ENCODE peak calls at places on chromosome 11, in six cellular contexts. G is A549, E is H1, T is sigmoid colon, J is stomach, F is ovary. L is an unnamed sample.
A peak's percentile ranks its signal among the peaks of the same experiment; 100 is the strongest.

GRCh38 chr11:3109434-3109833 is 52.2 kb upstream of the CARS1 start:
- DNase-seq in G (no peak), E (no peak), T (no peak), J (no peak), F (no peak), L (no peak)

GRCh38 chr11:101870510-101870909 is 44.3 kb upstream of the CEP126 start:
- DNase-seq in G (peak; percentile 74), E (no peak), T (no peak), J (no peak), F (no peak), L (no peak)

GRCh38 chr11:63017306-63017974 is 1.8 kb upstream of the SLC22A8 start:
- DNase-seq in G (no peak), E (no peak), T (peak; percentile 18), J (peak; percentile 40), F (no peak), L (no peak)

GRCh38 chr11:36818410-36818809 is 220.4 kb upstream of the RAG2 start:
- DNase-seq in G (peak; percentile 37), E (no peak), T (no peak), J (no peak), F (no peak), L (no peak)

GRCh38 chr11:86106916-86107315 is 38.0 kb upstream of the PICALM start:
- DNase-seq in G (no peak), E (no peak), T (no peak), J (no peak), F (no peak), L (no peak)

GRCh38 chr11:8344346-8344745 is 80.7 kb upstream of the LMO1 start:
- DNase-seq in G (no peak), E (no peak), T (no peak), J (no peak), F (no peak), L (no peak)

GRCh38 chr11:107916671-107917241 is 11.5 kb upstream of the RAB39A start:
- DNase-seq in G (no peak), E (no peak), T (no peak), J (peak; percentile 32), F (no peak), L (no peak)

GRCh38 chr11:65132988-65133700 is 1.2 kb downstream of the SYVN1 start:
- DNase-seq in G (peak; percentile 42), E (no peak), T (peak; percentile 69), J (peak; percentile 89), F (peak; percentile 47), L (peak; percentile 82)

GRCh38 chr11:130476922-130477491 is 28.6 kb downstream of the ADAMTS15 start:
- DNase-seq in G (no peak), E (no peak), T (no peak), J (no peak), F (no peak), L (peak; percentile 65)

GRCh38 chr11:64124147-64124546 is 41.8 kb downstream of the MACROD1 start:
- DNase-seq in G (peak; percentile 36), E (no peak), T (no peak), J (no peak), F (no peak), L (peak; percentile 22)

GRCh38 chr11:93577291-93577690 is 34.1 kb upstream of the SMCO4 start:
- DNase-seq in G (no peak), E (no peak), T (no peak), J (no peak), F (no peak), L (no peak)

GRCh38 chr11:58726594-58727414 is 4.9 kb downstream of the GLYAT start:
- DNase-seq in G (no peak), E (no peak), T (no peak), J (no peak), F (no peak), L (no peak)

GRCh38 chr11:58629857-58630256 is 7.4 kb downstream of the CNTF start:
- DNase-seq in G (peak; percentile 61), E (no peak), T (no peak), J (no peak), F (no peak), L (no peak)

GRCh38 chr11:13663631-13664071 is 4.8 kb upstream of the FAR1 start:
- DNase-seq in G (no peak), E (no peak), T (no peak), J (no peak), F (no peak), L (no peak)

GRCh38 chr11:9528573-9529332 is 44.7 kb upstream of the WEE1 start:
- DNase-seq in G (no peak), E (no peak), T (no peak), J (no peak), F (no peak), L (no peak)

GRCh38 chr11:68839054-68839865 is 2.5 kb downstream of the CPT1A start:
- DNase-seq in G (peak; percentile 91), E (peak; percentile 75), T (peak; percentile 98), J (peak; percentile 98), F (peak; percentile 93), L (peak; percentile 98)

GRCh38 chr11:15006139-15006759 is 34.1 kb upstream of the CALCA start:
- DNase-seq in G (peak; percentile 56), E (no peak), T (no peak), J (no peak), F (no peak), L (no peak)

GRCh38 chr11:121589946-121590537 is 137.3 kb upstream of the SORL1-AS1 start:
- DNase-seq in G (no peak), E (no peak), T (no peak), J (no peak), F (no peak), L (no peak)

GRCh38 chr11:114087028-114087427 is 27.5 kb downstream of the ZBTB16 start:
- DNase-seq in G (no peak), E (no peak), T (no peak), J (no peak), F (no peak), L (no peak)

GRCh38 chr11:69065136-69065710 is 16.5 kb downstream of the TPCN2 start:
- DNase-seq in G (no peak), E (no peak), T (no peak), J (no peak), F (no peak), L (peak; percentile 55)

GRCh38 chr11:2778630-2779498 is 79.1 kb upstream of the KCNQ1OT1 start:
- DNase-seq in G (peak; percentile 26), E (no peak), T (peak; percentile 93), J (peak; percentile 93), F (peak; percentile 87), L (peak; percentile 92)

GRCh38 chr11:64729851-64730382 is 6.9 kb upstream of the NRXN2 start:
- DNase-seq in G (no peak), E (no peak), T (peak; percentile 63), J (peak; percentile 55), F (peak; percentile 18), L (peak; percentile 90)

GRCh38 chr11:85685131-85685819 is 720 bp downstream of the CCDC89 start:
- DNase-seq in G (no peak), E (no peak), T (peak; percentile 70), J (no peak), F (peak; percentile 71), L (peak; percentile 63)

GRCh38 chr11:59437770-59438169 is 1.5 kb downstream of the OR5A1 start:
- DNase-seq in G (no peak), E (no peak), T (no peak), J (no peak), F (no peak), L (no peak)

GRCh38 chr11:9825315-9825714 is 161.4 kb downstream of the SWAP70 start:
- DNase-seq in G (no peak), E (no peak), T (no peak), J (no peak), F (no peak), L (no peak)

GRCh38 chr11:130798280-130798679 is 118.0 kb downstream of the SNX19 start:
- DNase-seq in G (peak; percentile 18), E (no peak), T (no peak), J (no peak), F (no peak), L (no peak)

GRCh38 chr11:34356576-34356917 is 1.3 kb downstream of the ABTB2 start:
- DNase-seq in G (peak; percentile 62), E (no peak), T (peak; percentile 72), J (no peak), F (peak; percentile 48), L (no peak)

GRCh38 chr11:75532200-75532972 is 6.6 kb upstream of the GDPD5 start:
- DNase-seq in G (peak; percentile 71), E (no peak), T (peak; percentile 80), J (peak; percentile 78), F (peak; percentile 76), L (peak; percentile 81)

GRCh38 chr11:75536786-75537629 is 11.3 kb upstream of the GDPD5 start:
- DNase-seq in G (peak; percentile 60), E (no peak), T (no peak), J (no peak), F (no peak), L (no peak)

GRCh38 chr11:75533843-75534242 is 8.1 kb upstream of the GDPD5 start:
- DNase-seq in G (no peak), E (no peak), T (no peak), J (no peak), F (no peak), L (no peak)

GRCh38 chr11:75535039-75535563 is 9.4 kb upstream of the GDPD5 start:
- DNase-seq in G (no peak), E (no peak), T (no peak), J (no peak), F (no peak), L (no peak)

DNA sequence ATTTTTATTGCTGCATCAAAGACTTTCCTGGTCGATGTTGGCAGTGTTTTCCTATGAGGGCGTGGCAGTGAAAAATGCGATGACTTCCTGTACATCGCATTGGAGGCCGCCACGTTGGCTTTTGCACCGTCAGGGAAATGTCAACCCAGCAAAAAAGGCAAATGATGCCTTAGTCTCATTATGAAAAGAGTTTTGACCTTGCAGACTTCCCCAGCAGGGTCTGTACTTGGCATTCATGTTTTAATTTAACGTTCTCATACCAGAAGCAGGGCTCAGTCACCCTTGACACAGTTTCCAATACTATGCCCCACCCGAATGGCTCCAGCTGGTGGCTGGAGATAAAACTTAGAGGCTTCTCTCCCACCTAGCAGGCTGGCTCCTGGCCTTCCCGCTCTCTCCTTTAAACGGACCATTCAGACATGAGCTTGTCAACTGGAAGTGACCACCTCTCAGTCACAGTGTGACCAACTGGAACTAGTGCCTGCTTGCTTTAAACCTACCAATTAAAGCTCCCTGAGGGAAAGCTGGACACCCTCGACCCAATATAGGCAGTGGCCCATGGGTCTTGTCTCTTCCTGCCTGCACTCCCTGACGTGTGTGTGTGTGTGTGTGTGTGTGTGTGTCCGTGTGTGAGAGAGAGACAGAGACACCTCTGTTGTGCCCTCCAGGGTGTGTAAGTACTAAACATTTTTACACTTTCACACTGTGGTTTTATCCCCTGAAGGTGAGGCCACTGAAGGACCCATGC is 8.7 kb upstream of the GDPD5 start:
- DNase-seq in G (peak; percentile 63), E (no peak), T (no peak), J (peak; percentile 60), F (no peak), L (no peak)
- TF ChIP-seq EP300 in G (no peak), E (no peak), T (no peak), J (no peak), F (no peak), L (no peak)

GRCh38 chr11:57222239-57222638 is 14.8 kb downstream of the APLNR start:
- DNase-seq in G (no peak), E (no peak), T (no peak), J (no peak), F (no peak), L (no peak)
- H3K27ac ChIP-seq in G (no peak overlapping the region), E (no peak overlapping the region), T (no peak overlapping the region), J (no peak overlapping the region), F (no peak overlapping the region), L (no peak overlapping the region)

GRCh38 chr11:117327567-117328413 is at the start of gene CEP164:
- DNase-seq in G (peak; percentile 94), E (peak; percentile 86), T (peak; percentile 98), J (peak; percentile 95), F (peak; percentile 94), L (peak; percentile 95)
- TF ChIP-seq EP300 in G (no peak), E (no peak), T (no peak), J (no peak), F (no peak), L (no peak)

GRCh38 chr11:111933872-111934271 is 3.3 kb upstream of the DIXDC1 start:
- DNase-seq in G (no peak), E (no peak), T (no peak), J (no peak), F (no peak), L (no peak)
- H3K27ac ChIP-seq in G (peak overlapping the region; percentile 47), E (no peak overlapping the region), T (peak overlapping the region; percentile 89), J (peak overlapping the region; percentile 87), F (no peak overlapping the region), L (peak overlapping the region; percentile 6)

L was measured in upper lobe of left lung.